ENCODE peak calls at places on chromosomes 13 and 19, in ten cellular contexts. Q, H, Y, B, O, I, G, V, T and P are unnamed samples.
A peak's percentile ranks its signal among the peaks of the same experiment; 100 is the strongest.

GRCh38 chr13:52128714-52129700 is at the start of gene NEK5:
- DNase-seq in Q (peak; percentile 44), H (peak; percentile 89), Y (peak; percentile 75), B (peak; percentile 60), O (peak; percentile 72), I (peak; percentile 40), G (no peak), V (no peak), T (peak; percentile 77), P (peak; percentile 80)

GRCh38 chr19:6056801-6057650 is 53.3 kb downstream of the RFX2 start:
- DNase-seq in Q (peak; percentile 97), H (peak; percentile 84), Y (peak; percentile 76), B (peak; percentile 97), O (no peak), I (peak; percentile 89), G (peak; percentile 94), V (peak; percentile 90), T (peak; percentile 84), P (peak; percentile 61)

GRCh38 chr13:99288069-99288468 is 19.1 kb downstream of the GPR183 start:
- DNase-seq in Q (no peak), H (no peak), Y (no peak), B (no peak), O (peak; percentile 64), I (no peak), G (no peak), V (no peak), T (no peak), P (no peak)

GRCh38 chr13:33524086-33524485 is 238.5 kb upstream of the STARD13 start:
- DNase-seq in Q (peak; percentile 90), H (no peak), Y (no peak), B (peak; percentile 92), O (no peak), I (peak; percentile 74), G (no peak), V (no peak), T (no peak), P (no peak)

GRCh38 chr13:108924154-108924940 is 294.9 kb downstream of the MYO16 start:
- DNase-seq in Q (peak; percentile 9), H (no peak), Y (no peak), B (peak; percentile 13), O (no peak), I (no peak), G (no peak), V (no peak), T (no peak), P (no peak)

GRCh38 chr13:47426126-47426849 is 529.4 kb upstream of the HTR2A start:
- DNase-seq in Q (peak; percentile 75), H (no peak), Y (no peak), B (peak; percentile 72), O (no peak), I (peak; percentile 88), G (no peak), V (peak; percentile 77), T (no peak), P (no peak)

GRCh38 chr19:44003461-44004134 is 841 bp downstream of the ZNF230 start:
- DNase-seq in Q (peak; percentile 6), H (no peak), Y (no peak), B (peak; percentile 18), O (peak; percentile 34), I (peak; percentile 24), G (no peak), V (no peak), T (peak; percentile 54), P (no peak)

GRCh38 chr19:49585023-49585422 is 3.9 kb downstream of the PRRG2 start:
- DNase-seq in Q (no peak), H (no peak), Y (no peak), B (no peak), O (no peak), I (no peak), G (no peak), V (no peak), T (no peak), P (no peak)

GRCh38 chr19:36915992-36916830 is at the start of the genes ZNF568 and ZNF829:
- DNase-seq in Q (peak; percentile 89), H (peak; percentile 94), Y (peak; percentile 92), B (peak; percentile 92), O (peak; percentile 92), I (peak; percentile 88), G (no peak), V (peak; percentile 86), T (no peak), P (peak; percentile 93)